ENCODE peak calls at places on chromosomes 16 and 17, in five cellular contexts. Y is esophagus muscularis mucosa, Q is thoracic aorta, V is GM23338, A is colonic mucosa. S is an unnamed sample.

GRCh38 chr16:9438991-9439390 is 347.5 kb downstream of the HAPSTR1 start:
- DNase-seq in Y (no peak), Q (no peak), V (no peak), A (no peak), S (no peak)

GRCh38 chr16:22370038-22370541 is 4.3 kb downstream of the CDR2 start:
- DNase-seq in Y (no peak), Q (no peak), V (no peak), A (no peak), S (peak; percentile 74)

GRCh38 chr16:29962344-29962994 is 590 bp downstream of the TMEM219 start:
- DNase-seq in Y (no peak), Q (no peak), V (no peak), A (peak; percentile 56), S (peak; percentile 91)

GRCh38 chr17:1736348-1737281 is 6.1 kb upstream of the SERPINF2 start:
- DNase-seq in Y (no peak), Q (no peak), V (no peak), A (no peak), S (peak; percentile 97)

GRCh38 chr17:10021239-10021638 is 116.2 kb upstream of the RCVRN start:
- DNase-seq in Y (no peak), Q (no peak), V (no peak), A (no peak), S (no peak)

GRCh38 chr17:79883202-79883601 is 44.0 kb upstream of the CBX4 start:
- DNase-seq in Y (no peak), Q (no peak), V (no peak), A (no peak), S (no peak)

GRCh38 chr16:10171225-10171624 is 11.0 kb downstream of the GRIN2A start:
- DNase-seq in Y (no peak), Q (no peak), V (no peak), A (no peak), S (no peak)

GRCh38 chr17:28711723-28712036 is at the start of gene PROCA1:
- DNase-seq in Y (no peak), Q (no peak), V (peak; percentile 81), A (no peak), S (peak; percentile 86)

GRCh38 chr17:46772879-46773620 is 45.4 kb downstream of the WNT3 start:
- DNase-seq in Y (no peak), Q (no peak), V (no peak), A (no peak), S (no peak)

GRCh38 chr16:11232852-11233726 is 22.9 kb downstream of the SOCS1 start:
- DNase-seq in Y (no peak), Q (no peak), V (peak; percentile 75), A (peak; percentile 50), S (no peak)

GRCh38 chr17:67281053-67281452 is 36.1 kb upstream of the HELZ start:
- DNase-seq in Y (no peak), Q (no peak), V (peak; percentile 34), A (no peak), S (no peak)

GRCh38 chr17:50219345-50219744 is 17.9 kb upstream of the COL1A1 start:
- DNase-seq in Y (no peak), Q (no peak), V (no peak), A (no peak), S (peak; percentile 92)

GRCh38 chr17:60641810-60642220 is 35.8 kb upstream of the BCAS3 start:
- DNase-seq in Y (no peak), Q (no peak), V (peak; percentile 86), A (peak; percentile 79), S (peak; percentile 85)

GRCh38 chr17:43467981-43468541 is 15.7 kb upstream of the DHX8 start:
- DNase-seq in Y (no peak), Q (no peak), V (no peak), A (no peak), S (peak; percentile 94)

GRCh38 chr16:48535831-48536599 is 74.0 kb downstream of the N4BP1 start:
- DNase-seq in Y (no peak), Q (no peak), V (peak; percentile 36), A (peak; percentile 53), S (peak; percentile 92)

GRCh38 chr16:772959-773358 is 12.4 kb downstream of the MSLN start:
- DNase-seq in Y (no peak), Q (no peak), V (no peak), A (no peak), S (no peak)

GRCh38 chr17:43114101-43114691 is 11.0 kb downstream of the BRCA1 start:
- DNase-seq in Y (no peak), Q (no peak), V (no peak), A (no peak), S (no peak)

GRCh38 chr16:49492896-49493620 is 119.5 kb downstream of the C16orf78 start:
- DNase-seq in Y (no peak), Q (no peak), V (peak; percentile 14), A (no peak), S (peak; percentile 48)

GRCh38 chr16:85211247-85211910 is 99.1 kb upstream of the CIBAR2 start:
- DNase-seq in Y (no peak), Q (no peak), V (no peak), A (no peak), S (peak; percentile 98)

GRCh38 chr17:2239882-2240430 is 63.6 kb downstream of the SMG6 start:
- DNase-seq in Y (no peak), Q (peak; percentile 55), V (no peak), A (no peak), S (peak; percentile 54)

GRCh38 chr16:795580-796229 is 4.8 kb downstream of the GNG13 start:
- DNase-seq in Y (no peak), Q (no peak), V (no peak), A (no peak), S (no peak)

GRCh38 chr17:7445011-7445927 is at the start of gene CHRNB1:
- DNase-seq in Y (peak; percentile 93), Q (no peak), V (peak; percentile 96), A (peak; percentile 88), S (peak; percentile 96)

GRCh38 chr16:67733734-67734470 is 14.8 kb upstream of the GFOD2 start:
- DNase-seq in Y (no peak), Q (no peak), V (no peak), A (no peak), S (no peak)

GRCh38 chr16:81873843-81874752 is 95.0 kb downstream of the PLCG2 start:
- DNase-seq in Y (no peak), Q (no peak), V (peak; percentile 87), A (peak; percentile 51), S (no peak)

GRCh38 chr16:83115491-83116232 is 488.9 kb downstream of the CDH13 start:
- DNase-seq in Y (no peak), Q (no peak), V (no peak), A (no peak), S (no peak)

GRCh38 chr17:21772321-21772720 is 80.0 kb downstream of the KCNJ18 start:
- DNase-seq in Y (peak; percentile 66), Q (no peak), V (no peak), A (no peak), S (no peak)

GRCh38 chr17:2418572-2418971 is 17.7 kb upstream of the MNT start:
- DNase-seq in Y (no peak), Q (no peak), V (no peak), A (no peak), S (peak; percentile 47)

GRCh38 chr17:17669081-17669850 is 12.0 kb upstream of the RAI1 start:
- DNase-seq in Y (no peak), Q (no peak), V (no peak), A (no peak), S (peak; percentile 82)

GRCh38 chr17:79008666-79009387 is 737 bp downstream of the CANT1 start:
- DNase-seq in Y (no peak), Q (no peak), V (no peak), A (peak; percentile 49), S (peak; percentile 84)

GRCh38 chr17:76598004-76598439 is 12.4 kb upstream of the ST6GALNAC2 start:
- DNase-seq in Y (no peak), Q (no peak), V (no peak), A (no peak), S (no peak)

GRCh38 chr16:86261379-86261778 is 248.9 kb upstream of the FOXF1 start:
- DNase-seq in Y (no peak), Q (no peak), V (no peak), A (no peak), S (no peak)

GRCh38 chr17:41338961-41339485 is 11.6 kb downstream of the KRT33A start:
- DNase-seq in Y (peak; percentile 84), Q (no peak), V (no peak), A (no peak), S (no peak)

GRCh38 chr16:4814542-4815173 is 12.2 kb upstream of the ROGDI start:
- DNase-seq in Y (no peak), Q (no peak), V (peak; percentile 48), A (no peak), S (no peak)

GRCh38 chr17:51850206-51850605 is 308.3 kb downstream of the CA10 start:
- DNase-seq in Y (no peak), Q (no peak), V (peak; percentile 41), A (no peak), S (no peak)

GRCh38 chr17:32553168-32553567 is 66.4 kb downstream of the CDK5R1 start:
- DNase-seq in Y (no peak), Q (no peak), V (no peak), A (peak; percentile 24), S (no peak)

GRCh38 chr17:4310349-4311060 is 46.7 kb upstream of the ANKFY1 start:
- DNase-seq in Y (no peak), Q (no peak), V (peak; percentile 21), A (no peak), S (no peak)

GRCh38 chr17:1997146-1997586 is 28.0 kb downstream of the RTN4RL1 start:
- DNase-seq in Y (no peak), Q (no peak), V (no peak), A (peak; percentile 24), S (no peak)

GRCh38 chr17:6241996-6242395 is 171.8 kb downstream of the WSCD1 start:
- DNase-seq in Y (peak; percentile 72), Q (no peak), V (no peak), A (no peak), S (no peak)

GRCh38 chr16:17748005-17748719 is 277.4 kb upstream of the XYLT1 start:
- DNase-seq in Y (no peak), Q (no peak), V (peak; percentile 62), A (no peak), S (no peak)
- H3K4me1 ChIP-seq in Y (peaks cover 26% of the 10 kb centered on the region), Q (no peaks in the 10 kb centered on the region), V (peaks cover 34% of the 10 kb centered on the region), A (no peaks in the 10 kb centered on the region), S (no peaks in the 10 kb centered on the region)

GRCh38 chr17:71444011-71444574 is 676.7 kb upstream of the SOX9 start:
- DNase-seq in Y (no peak), Q (no peak), V (no peak), A (no peak), S (no peak)
- H3K27ac ChIP-seq in Y (no peak overlapping the region), Q (no peak overlapping the region), V (no peak overlapping the region), A (no peak overlapping the region), S (no peak overlapping the region)

GRCh38 chr17:82100502-82101298 is 2.7 kb upstream of the FASN start:
- DNase-seq in Y (no peak), Q (no peak), V (no peak), A (no peak), S (peak; percentile 84)
- H3K4me1 ChIP-seq in Y (peaks cover 71% of the 10 kb centered on the region), Q (peaks cover 19% of the 10 kb centered on the region), V (peaks cover 48% of the 10 kb centered on the region), A (peaks cover 30% of the 10 kb centered on the region), S (peaks cover 17% of the 10 kb centered on the region)

GRCh38 chr16:65546353-65546791 is 424.5 kb upstream of the CDH11 start:
- DNase-seq in Y (no peak), Q (no peak), V (no peak), A (no peak), S (peak; percentile 71)
- H3K27ac ChIP-seq in Y (no peak overlapping the region), Q (no peak overlapping the region), V (no peak overlapping the region), A (no peak overlapping the region), S (peak overlapping the region; percentile 68)

DNA sequence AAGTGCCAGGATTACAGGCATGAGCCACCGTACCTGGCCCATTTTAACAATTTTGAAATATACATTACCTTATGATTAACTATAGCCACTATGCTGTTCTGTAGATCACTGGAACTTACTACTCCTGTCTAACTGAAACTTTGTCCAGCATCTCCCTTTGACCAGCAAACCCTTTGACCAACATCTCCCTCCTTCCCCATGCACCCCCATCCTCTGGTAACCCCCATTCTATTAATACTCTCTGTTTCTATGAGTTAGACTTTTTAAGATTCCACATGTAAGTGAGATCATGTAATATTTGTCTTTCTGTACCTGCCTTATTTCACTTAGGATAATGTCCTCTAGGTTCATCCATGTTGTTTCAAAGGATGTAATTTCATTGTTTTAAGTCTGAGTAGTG is 178.0 kb downstream of the MSI2 start:
- DNase-seq in Y (no peak), Q (no peak), V (no peak), A (no peak), S (no peak)
- H3K4me1 ChIP-seq in Y (peaks cover 4% of the 10 kb centered on the region), Q (no peaks in the 10 kb centered on the region), V (peaks cover 19% of the 10 kb centered on the region), A (no peaks in the 10 kb centered on the region), S (no peaks in the 10 kb centered on the region)